ENCODE peak calls at places on chromosomes 1 and 21, in nine cellular contexts. Z is non-pigmented ciliary epithelial cell; S is EH; E is stimulated activated CD4-positive, alpha-beta T cell treated with anti-CD3 and anti-CD28 coated beads, Interleukin-15, amount 100 ng/mL, for 24 hours; I is body of pancreas; V is Calu3; C is activated T-helper 1 cell treated with Interleukin-2 at 50 U/mL for 16 hours; G is kidney glomerular epithelial cell; F is activated CD4-positive, alpha-beta T cell treated with anti-CD3 and anti-CD28 coated beads for 4 hours. L is an unnamed sample.

GRCh38 chr1:85465099-85465790 is at the start of gene DDAH1:
- DNase-seq in V (peak), S (peak), C (no peak), Z (no peak), G (peak), E (peak), I (peak), F (no peak), L (peak)

GRCh38 chr1:234862944-234863515 is 253.1 kb upstream of the IRF2BP2 start:
- DNase-seq in E (no peak), S (peak), V (no peak), Z (no peak), C (no peak), G (peak), F (no peak), I (peak), L (peak)

GRCh38 chr21:39938086-39938611 is 70.9 kb downstream of the PCP4 start:
- DNase-seq in C (no peak), I (peak), F (no peak), S (no peak), V (no peak), E (no peak), Z (no peak), G (no peak), L (no peak)

GRCh38 chr1:98661544-98662353 is at the start of gene SNX7:
- DNase-seq in I (peak), F (no peak), V (peak), C (no peak), Z (no peak), S (peak), G (peak), E (peak), L (peak)

GRCh38 chr1:197770243-197770642 is 5.0 kb downstream of the DENND1B start:
- DNase-seq in I (no peak), V (no peak), Z (no peak), C (no peak), E (no peak), S (no peak), G (no peak), F (no peak), L (no peak)

GRCh38 chr21:42338730-42339715 is 11.8 kb downstream of the TFF2 start:
- DNase-seq in E (no peak), Z (no peak), I (no peak), S (no peak), C (no peak), G (no peak), V (no peak), F (no peak), L (no peak)

GRCh38 chr1:225710804-225711203 is 57.9 kb upstream of the ENAH start:
- DNase-seq in S (peak), C (no peak), Z (no peak), V (no peak), I (no peak), E (no peak), F (no peak), G (peak), L (no peak)

GRCh38 chr1:58718435-58718834 is 18.6 kb upstream of the MYSM1 start:
- DNase-seq in S (peak), V (no peak), F (no peak), G (no peak), E (no peak), C (no peak), Z (no peak), I (no peak), L (peak)

GRCh38 chr21:31265293-31265692 is 78.8 kb downstream of the TIAM1 start:
- DNase-seq in I (no peak), Z (no peak), V (no peak), C (no peak), E (no peak), G (no peak), F (no peak), S (no peak), L (no peak)

GRCh38 chr1:32741417-32742131 is 39.0 kb upstream of the SYNC start:
- DNase-seq in V (peak), Z (no peak), G (no peak), E (no peak), I (peak), C (no peak), F (no peak), S (peak), L (peak)

GRCh38 chr1:59597420-59598199 is 217.1 kb upstream of the HOOK1 start:
- DNase-seq in G (no peak), F (no peak), V (no peak), I (no peak), S (no peak), C (no peak), E (no peak), Z (no peak), L (no peak)

GRCh38 chr1:81717230-81717629 is 83.5 kb upstream of the ADGRL2 start:
- DNase-seq in Z (no peak), S (peak), F (no peak), I (no peak), V (no peak), G (no peak), E (no peak), C (no peak), L (no peak)

GRCh38 chr21:31397939-31398338 is 53.9 kb upstream of the TIAM1 start:
- DNase-seq in S (no peak), Z (no peak), V (no peak), E (no peak), G (no peak), F (no peak), C (no peak), I (no peak), L (no peak)

GRCh38 chr1:170498896-170499295 is 33.1 kb upstream of the GORAB start:
- DNase-seq in E (no peak), V (no peak), Z (no peak), G (no peak), I (no peak), F (no peak), C (no peak), S (no peak), L (no peak)

L was measured in left kidney.